ENCODE peak calls at places on chromosomes 1 and 21, in nine cellular contexts. K is lower leg skin; O is fibroblast of lung; J is stimulated activated CD4-positive, alpha-beta T cell treated with anti-CD3 and anti-CD28 coated beads, Interleukin-1b, Interleukin-23, amount 100 ng/mL, for 48 hours; P is EL; B is occipital lobe; S is tibial nerve; Q is transverse colon; Z is neuronal stem cell. E is an unnamed sample.

GRCh38 chr1:90510143-90510542 is 207.0 kb downstream of the BARHL2 start:
- DNase-seq in K (no peak), O (no peak), S (no peak), P (no peak), J (no peak), Z (no peak), Q (no peak), B (no peak), E (no peak)

GRCh38 chr1:62396871-62397270 is 40.0 kb upstream of the USP1 start:
- DNase-seq in K (peak), Q (no peak), J (no peak), B (no peak), S (no peak), Z (no peak), P (no peak), O (no peak), E (no peak)

GRCh38 chr1:41935226-41935625 is 16.5 kb upstream of the HIVEP3 start:
- DNase-seq in Q (no peak), Z (no peak), O (peak), S (no peak), J (no peak), P (peak), K (no peak), B (no peak), E (no peak)

GRCh38 chr1:231969078-231969477 is 342.5 kb downstream of the DISC1 start:
- DNase-seq in P (no peak), S (no peak), B (no peak), J (no peak), O (no peak), Q (no peak), Z (no peak), K (no peak), E (peak)

GRCh38 chr1:69929278-69930057 is 275.9 kb downstream of the LRRC40 start:
- DNase-seq in O (peak), S (no peak), Z (no peak), Q (no peak), J (no peak), B (no peak), K (no peak), P (no peak), E (no peak)

GRCh38 chr1:201587729-201588128 is 48.8 kb downstream of the NAV1 start:
- DNase-seq in J (no peak), Q (no peak), P (no peak), Z (no peak), S (no peak), B (no peak), O (no peak), K (no peak), E (no peak)

GRCh38 chr1:162984699-162985098 is 84.5 kb upstream of the RGS4 start:
- DNase-seq in S (no peak), B (no peak), Z (no peak), K (no peak), Q (no peak), P (peak), O (peak), J (no peak), E (no peak)

GRCh38 chr1:21626921-21627339 is 42.2 kb downstream of the RAP1GAP start:
- DNase-seq in J (no peak), Z (no peak), S (no peak), O (no peak), P (peak), Q (no peak), K (no peak), B (no peak), E (no peak)

GRCh38 chr1:4515727-4516289 is 138.6 kb upstream of the AJAP1 start:
- DNase-seq in P (no peak), K (peak), Q (no peak), J (no peak), Z (no peak), O (no peak), S (no peak), B (no peak), E (no peak)

GRCh38 chr1:114083186-114083585 is 70.5 kb downstream of the SYT6 start:
- DNase-seq in J (no peak), K (peak), B (no peak), S (no peak), O (no peak), Z (no peak), Q (no peak), P (no peak), E (no peak)

GRCh38 chr1:76835203-76835602 is 32.1 kb upstream of the ST6GALNAC5 start:
- DNase-seq in J (no peak), S (no peak), P (peak), O (no peak), Z (no peak), K (no peak), B (no peak), Q (no peak), E (no peak)

GRCh38 chr1:44361478-44361877 is 6.4 kb upstream of the ERI3 start:
- DNase-seq in K (no peak), S (no peak), Z (no peak), O (no peak), B (no peak), J (no peak), P (no peak), Q (no peak), E (peak)

GRCh38 chr1:172154571-172154970 is 265.9 kb upstream of the C1orf105 start:
- DNase-seq in Z (no peak), J (no peak), P (peak), Q (no peak), O (peak), B (no peak), K (no peak), S (no peak), E (no peak)

GRCh38 chr1:237670296-237670695 is 220.4 kb downstream of the ZP4 start:
- DNase-seq in Q (no peak), P (no peak), K (no peak), Z (no peak), B (no peak), S (no peak), O (no peak), J (no peak), E (no peak)

GRCh38 chr1:10677508-10678364 is 118.7 kb downstream of the CASZ1 start:
- DNase-seq in K (no peak), P (no peak), Q (peak), B (no peak), Z (no peak), O (no peak), J (no peak), S (no peak), E (peak)

GRCh38 chr1:22625262-22625925 is 11.0 kb upstream of the C1QA start:
- DNase-seq in O (peak), B (no peak), Z (peak), P (peak), S (no peak), J (no peak), K (no peak), Q (no peak), E (no peak)

GRCh38 chr21:38679531-38679930 is 126.2 kb upstream of the ETS2 start:
- DNase-seq in K (no peak), B (no peak), J (no peak), O (peak), Q (no peak), Z (no peak), S (no peak), P (peak), E (no peak)

GRCh38 chr1:206856674-206857464 is 8.6 kb upstream of the IL20 start:
- DNase-seq in P (no peak), B (no peak), K (peak), Q (no peak), S (no peak), Z (no peak), O (no peak), J (peak), E (no peak)

GRCh38 chr1:32204943-32205361 is 519 bp upstream of the IQCC start:
- DNase-seq in K (no peak), O (no peak), P (no peak), S (no peak), B (no peak), Q (peak), J (no peak), Z (no peak), E (peak)

GRCh38 chr1:170700842-170701305 is 36.9 kb downstream of the PRRX1 start:
- DNase-seq in K (no peak), B (no peak), Z (no peak), O (peak), J (no peak), P (no peak), S (no peak), Q (no peak), E (no peak)

GRCh38 chr1:20072771-20073170 is 2.8 kb downstream of the PLA2G5 start:
- DNase-seq in Q (no peak), S (no peak), B (no peak), J (no peak), K (peak), O (no peak), P (no peak), Z (no peak), E (no peak)

GRCh38 chr1:47184090-47184735 is 5.6 kb downstream of the PDZK1IP1 start:
- DNase-seq in Q (no peak), O (no peak), K (no peak), Z (no peak), S (no peak), J (no peak), P (no peak), B (no peak), E (no peak)

GRCh38 chr1:167757433-167758309 is 35.9 kb downstream of the MPZL1 start:
- DNase-seq in J (no peak), Z (no peak), O (no peak), P (no peak), B (no peak), K (no peak), S (no peak), Q (no peak), E (no peak)

E was measured in small intestine.